ENCODE peak calls at places on chromosome X, in eight cellular contexts. U is lung; J is CD8-positive, alpha-beta T cell; F is mesothelial cell of epicardium; P is GM13976; C is progenitor cell of endocrine pancreas; M is lower lobe of right lung; I is fibroblast of villous mesenchyme. Z is an unnamed sample.

GRCh38 chrX:130176354-130176776 is 4.6 kb downstream of the RAB33A start:
- DNase-seq in U (no peak), J (no peak), F (no peak), P (peak), C (no peak), M (no peak), I (no peak), Z (no peak)

GRCh38 chrX:149472620-149473019 is 32.5 kb downstream of the IDS start:
- DNase-seq in U (no peak), J (no peak), F (no peak), P (no peak), C (no peak), M (no peak), I (no peak), Z (no peak)

GRCh38 chrX:96244955-96245354 is 439.7 kb upstream of the DIAPH2 start:
- DNase-seq in U (no peak), J (no peak), F (no peak), P (no peak), C (no peak), M (no peak), I (no peak), Z (no peak)

GRCh38 chrX:10648608-10649007 is 28.2 kb upstream of the MID1 start:
- DNase-seq in U (no peak), J (no peak), F (no peak), P (no peak), C (no peak), M (no peak), I (peak), Z (no peak)

GRCh38 chrX:11125079-11125478 is 13.9 kb downstream of the HCCS start:
- DNase-seq in U (no peak), J (no peak), F (no peak), P (no peak), C (no peak), M (no peak), I (no peak), Z (no peak)

GRCh38 chrX:153739754-153740486 is 15.3 kb downstream of the ABCD1 start:
- DNase-seq in U (no peak), J (peak), F (no peak), P (no peak), C (no peak), M (no peak), I (no peak), Z (no peak)

GRCh38 chrX:1321689-1322088 is 14.9 kb upstream of the IL3RA start:
- DNase-seq in U (no peak), J (no peak), F (no peak), P (no peak), C (no peak), M (no peak), I (no peak), Z (no peak)

GRCh38 chrX:154712781-154713391 is 38.0 kb downstream of the GAB3 start:
- DNase-seq in U (no peak), J (peak), F (no peak), P (peak), C (no peak), M (no peak), I (peak), Z (no peak)

GRCh38 chrX:31178769-31179125 is 106.9 kb upstream of the FTHL17 start:
- DNase-seq in U (no peak), J (no peak), F (no peak), P (no peak), C (no peak), M (no peak), I (peak), Z (no peak)

GRCh38 chrX:77743720-77744119 is 42.3 kb downstream of the ATRX start:
- DNase-seq in U (no peak), J (no peak), F (no peak), P (no peak), C (no peak), M (no peak), I (no peak), Z (no peak)

GRCh38 chrX:127317159-127317558 is 497.6 kb downstream of the PRR32 start:
- DNase-seq in U (no peak), J (no peak), F (no peak), P (no peak), C (no peak), M (no peak), I (no peak), Z (no peak)

GRCh38 chrX:13216139-13216538 is 103.7 kb downstream of the ATXN3L start:
- DNase-seq in U (no peak), J (no peak), F (no peak), P (no peak), C (no peak), M (no peak), I (peak), Z (no peak)

GRCh38 chrX:132954323-132954722 is 4.1 kb downstream of the HS6ST2 start:
- DNase-seq in U (no peak), J (no peak), F (no peak), P (no peak), C (no peak), M (no peak), I (no peak), Z (no peak)

GRCh38 chrX:119237526-119238035 is 1.5 kb downstream of the PGRMC1 start:
- DNase-seq in U (no peak), J (no peak), F (no peak), P (no peak), C (no peak), M (no peak), I (no peak), Z (no peak)

GRCh38 chrX:154717824-154718223 is 33.1 kb downstream of the GAB3 start:
- DNase-seq in U (no peak), J (no peak), F (no peak), P (no peak), C (no peak), M (no peak), I (peak), Z (no peak)

GRCh38 chrX:31223817-31224216 is 152.0 kb upstream of the FTHL17 start:
- DNase-seq in U (no peak), J (no peak), F (no peak), P (peak), C (no peak), M (no peak), I (peak), Z (no peak)

DNA sequence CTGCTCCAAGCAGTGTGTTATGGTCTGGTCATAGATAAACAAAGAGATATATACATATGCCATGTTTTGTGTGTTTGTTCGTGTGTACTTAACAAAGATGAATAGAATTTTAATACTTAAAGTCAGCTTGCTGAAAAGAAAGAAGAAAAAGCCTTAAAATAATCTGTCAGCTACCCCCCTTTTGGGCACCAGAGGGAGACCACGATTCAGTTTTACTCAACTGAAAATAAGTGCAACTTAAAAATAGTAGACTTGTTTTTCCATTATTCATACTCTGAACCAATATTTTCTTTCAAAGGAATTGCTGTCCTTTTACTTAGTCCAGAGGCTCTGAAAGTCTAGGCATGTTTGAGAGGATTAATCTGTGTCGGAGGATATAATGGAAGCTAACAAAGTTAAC is 181.7 kb upstream of the AGTR2 start:
- DNase-seq in U (no peak), J (no peak), F (no peak), P (no peak), C (no peak), M (no peak), I (peak), Z (no peak)
- TF ChIP-seq CTCF in U (no peak), J (no peak), F (no peak), P (peak), C (peak), M (no peak), I (peak), Z (no peak)

GRCh38 chrX:2984342-2984741 is 22.0 kb upstream of the ARSH start:
- DNase-seq in U (no peak), J (no peak), F (no peak), P (no peak), C (no peak), M (no peak), I (no peak), Z (no peak)
- TF ChIP-seq CTCF in U (no peak), J (no peak), F (no peak), P (no peak), C (no peak), M (no peak), I (no peak), Z (no peak)

GRCh38 chrX:140040397-140040796 is 75.1 kb upstream of the CXorf66 start:
- DNase-seq in U (no peak), J (no peak), F (no peak), P (no peak), C (no peak), M (no peak), I (no peak), Z (no peak)

GRCh38 chrX:140038842-140039241 is 73.5 kb upstream of the CXorf66 start:
- DNase-seq in U (no peak), J (no peak), F (no peak), P (no peak), C (no peak), M (no peak), I (no peak), Z (no peak)

DNA sequence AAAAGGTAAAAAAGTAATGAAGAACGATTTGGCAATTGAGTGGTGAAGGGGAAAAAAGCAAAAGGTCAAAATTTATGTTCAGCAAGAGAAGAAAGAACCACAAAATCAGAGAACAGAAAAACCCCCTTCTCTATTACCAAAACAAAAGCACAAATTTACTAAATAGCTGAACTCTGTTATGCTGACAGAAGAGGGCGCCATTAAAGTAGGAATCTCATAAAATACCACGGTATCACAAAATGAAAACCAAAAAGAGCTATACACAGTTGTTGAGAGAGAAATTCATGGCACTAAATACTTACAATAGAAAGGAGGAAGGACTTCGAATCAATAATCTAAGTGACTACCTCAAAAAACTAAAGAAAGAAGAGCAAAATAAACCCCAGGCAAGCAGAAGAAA is 69.6 kb upstream of the CXorf66 start:
- DNase-seq in U (no peak), J (no peak), F (no peak), P (peak), C (no peak), M (no peak), I (no peak), Z (no peak)
- TF ChIP-seq CTCF in U (no peak), J (no peak), F (peak), P (peak), C (peak), M (no peak), I (no peak), Z (no peak)

GRCh38 chrX:116749943-116750342 is 287.2 kb upstream of the CT83 start:
- DNase-seq in U (no peak), J (no peak), F (no peak), P (no peak), C (no peak), M (no peak), I (no peak), Z (no peak)
- TF ChIP-seq CTCF in U (no peak), J (no peak), F (no peak), P (no peak), C (no peak), M (no peak), I (no peak), Z (no peak)

GRCh38 chrX:124863303-124863702 is 456.4 kb upstream of the TEX13C start:
- DNase-seq in U (no peak), J (no peak), F (no peak), P (no peak), C (no peak), M (no peak), I (no peak), Z (no peak)
- TF ChIP-seq CTCF in U (no peak), J (no peak), F (no peak), P (no peak), C (peak), M (no peak), I (no peak), Z (no peak)

DNA sequence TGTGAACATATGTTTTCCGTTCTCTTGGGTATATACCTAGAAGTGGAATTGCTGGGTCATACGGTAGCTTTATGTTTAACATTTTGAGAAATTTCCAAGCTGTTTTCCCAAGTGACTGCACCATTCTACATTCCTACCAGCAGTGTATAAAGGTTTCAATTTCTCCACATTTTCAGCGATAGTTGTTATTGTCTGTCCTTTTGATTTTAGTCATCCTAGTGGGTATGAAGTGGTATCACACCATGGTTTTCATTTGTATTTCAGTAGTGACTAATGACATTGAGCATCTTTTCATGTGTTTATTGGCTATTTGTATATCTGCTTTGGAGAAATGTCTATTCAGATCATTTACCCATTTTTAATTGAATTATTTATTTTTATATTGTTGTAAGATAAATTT is 2.4 kb downstream of the PPEF1 start:
- DNase-seq in U (no peak), J (no peak), F (no peak), P (no peak), C (no peak), M (no peak), I (no peak), Z (no peak)
- TF ChIP-seq CTCF in U (no peak), J (no peak), F (peak), P (no peak), C (no peak), M (no peak), I (no peak), Z (no peak)

GRCh38 chrX:72128881-72129280 is 2.8 kb downstream of the RTL5 start:
- DNase-seq in U (no peak), J (no peak), F (no peak), P (no peak), C (no peak), M (no peak), I (no peak), Z (no peak)
- TF ChIP-seq CTCF in U (no peak), J (peak), F (peak), P (no peak), C (peak), M (peak), I (peak), Z (peak)

GRCh38 chrX:21375795-21376069 is 1.5 kb downstream of the CNKSR2 start:
- DNase-seq in U (no peak), J (no peak), F (no peak), P (no peak), C (no peak), M (no peak), I (no peak), Z (no peak)
- TF ChIP-seq CTCF in U (no peak), J (no peak), F (no peak), P (no peak), C (peak), M (no peak), I (no peak), Z (no peak)